ENCODE peak calls at places on chromosomes 7 and 10, in ten cellular contexts. N is fibroblast of mammary gland; D is colonic mucosa; I is adrenal gland; J is tibial artery; W is astrocyte; S is CD8-positive, alpha-beta T cell; A is cardiac muscle cell; F is body of pancreas; Y is foreskin fibroblast. V is an unnamed sample.

GRCh38 chr10:60495357-60495756 is 105.7 kb upstream of the ANK3 start:
- DNase-seq in N (peak), D (no peak), I (no peak), J (no peak), W (peak), S (no peak), A (no peak), F (no peak), Y (no peak), V (no peak)

GRCh38 chr7:19663816-19664531 is 44.9 kb downstream of the POLR1F start:
- DNase-seq in N (no peak), D (no peak), I (no peak), J (no peak), W (no peak), S (no peak), A (no peak), F (no peak), Y (no peak), V (no peak)

GRCh38 chr10:111281516-111281915 is 204.7 kb downstream of the ADRA2A start:
- DNase-seq in N (peak), D (no peak), I (no peak), J (no peak), W (no peak), S (no peak), A (peak), F (no peak), Y (no peak), V (no peak)

GRCh38 chr10:35875281-35875680 is 233.2 kb upstream of the FZD8 start:
- DNase-seq in N (no peak), D (no peak), I (no peak), J (no peak), W (peak), S (no peak), A (peak), F (no peak), Y (no peak), V (no peak)

GRCh38 chr10:79246209-79246581 is 101.1 kb upstream of the PPIF start:
- DNase-seq in N (peak), D (no peak), I (peak), J (peak), W (no peak), S (no peak), A (no peak), F (peak), Y (no peak), V (no peak)

GRCh38 chr10:124306922-124307371 is 111.8 kb downstream of the OAT start:
- DNase-seq in N (peak), D (no peak), I (no peak), J (no peak), W (peak), S (no peak), A (no peak), F (no peak), Y (peak), V (no peak)

GRCh38 chr7:49850921-49851613 is 77.6 kb downstream of the VWC2 start:
- DNase-seq in N (no peak), D (no peak), I (no peak), J (no peak), W (no peak), S (no peak), A (peak), F (no peak), Y (no peak), V (no peak)

GRCh38 chr7:4792537-4793126 is 17.2 kb downstream of the AP5Z1 start:
- DNase-seq in N (peak), D (peak), I (peak), J (no peak), W (no peak), S (no peak), A (peak), F (no peak), Y (peak), V (no peak)

GRCh38 chr7:84261509-84261908 is 66.9 kb upstream of the SEMA3A start:
- DNase-seq in N (no peak), D (no peak), I (no peak), J (no peak), W (no peak), S (no peak), A (no peak), F (no peak), Y (no peak), V (no peak)

GRCh38 chr7:23468721-23469149 is 1.6 kb downstream of the IGF2BP3 start:
- DNase-seq in N (no peak), D (no peak), I (no peak), J (no peak), W (no peak), S (no peak), A (peak), F (no peak), Y (no peak), V (no peak)

GRCh38 chr10:84685047-84685660 is 356.8 kb downstream of the CCSER2 start:
- DNase-seq in N (no peak), D (no peak), I (no peak), J (no peak), W (no peak), S (no peak), A (no peak), F (no peak), Y (no peak), V (no peak)

GRCh38 chr10:73768881-73769280 is 13.0 kb upstream of the CHCHD1 start:
- DNase-seq in N (no peak), D (no peak), I (no peak), J (no peak), W (no peak), S (peak), A (no peak), F (no peak), Y (no peak), V (no peak)

GRCh38 chr7:44288381-44288685 is 37.1 kb downstream of the CAMK2B start:
- DNase-seq in N (no peak), D (no peak), I (peak), J (peak), W (no peak), S (no peak), A (no peak), F (peak), Y (no peak), V (no peak)

GRCh38 chr7:107230334-107230733 is 61.5 kb downstream of the HBP1 start:
- DNase-seq in N (peak), D (no peak), I (no peak), J (no peak), W (peak), S (no peak), A (no peak), F (no peak), Y (no peak), V (no peak)

GRCh38 chr7:25954395-25954794 is 197.6 kb upstream of the NFE2L3 start:
- DNase-seq in N (no peak), D (no peak), I (no peak), J (no peak), W (no peak), S (no peak), A (no peak), F (no peak), Y (no peak), V (peak)

GRCh38 chr7:92781117-92781720 is 55.2 kb downstream of the CDK6 start:
- DNase-seq in N (peak), D (no peak), I (no peak), J (no peak), W (no peak), S (no peak), A (no peak), F (no peak), Y (no peak), V (no peak)

GRCh38 chr10:114173680-114174461 is at the start of gene CCDC186:
- DNase-seq in N (peak), D (peak), I (peak), J (peak), W (peak), S (peak), A (peak), F (peak), Y (peak), V (peak)

GRCh38 chr10:117710181-117710798 is 167.7 kb downstream of the EMX2 start:
- DNase-seq in N (no peak), D (no peak), I (no peak), J (no peak), W (no peak), S (no peak), A (no peak), F (no peak), Y (no peak), V (no peak)

GRCh38 chr7:75758491-75758890 is 13.5 kb downstream of the CCL26 start:
- DNase-seq in N (no peak), D (no peak), I (no peak), J (no peak), W (no peak), S (no peak), A (no peak), F (no peak), Y (no peak), V (no peak)

GRCh38 chr7:74481458-74482324 is 28.0 kb downstream of the GTF2IRD1 start:
- DNase-seq in N (peak), D (no peak), I (no peak), J (no peak), W (no peak), S (no peak), A (no peak), F (no peak), Y (no peak), V (no peak)

GRCh38 chr10:49009231-49009979 is 69.8 kb upstream of the LRRC18 start:
- DNase-seq in N (no peak), D (no peak), I (no peak), J (no peak), W (no peak), S (no peak), A (no peak), F (no peak), Y (no peak), V (no peak)

GRCh38 chr10:46268076-46268881 is 18.5 kb upstream of the ANTXRL start:
- DNase-seq in N (no peak), D (peak), I (no peak), J (no peak), W (no peak), S (peak), A (no peak), F (no peak), Y (no peak), V (no peak)

GRCh38 chr10:25557136-25557535 is 376.9 kb upstream of the MYO3A start:
- DNase-seq in N (no peak), D (no peak), I (no peak), J (no peak), W (peak), S (no peak), A (no peak), F (no peak), Y (no peak), V (no peak)

GRCh38 chr7:99837649-99838361 is 10.0 kb downstream of the CYP3A43 start:
- DNase-seq in N (peak), D (peak), I (no peak), J (no peak), W (no peak), S (no peak), A (no peak), F (no peak), Y (no peak), V (no peak)

GRCh38 chr10:58712982-58713381 is 200.3 kb downstream of the BICC1 start:
- DNase-seq in N (no peak), D (no peak), I (no peak), J (no peak), W (no peak), S (no peak), A (no peak), F (no peak), Y (no peak), V (no peak)

GRCh38 chr10:48467669-48468068 is 137.2 kb downstream of the ARHGAP22 start:
- DNase-seq in N (no peak), D (peak), I (no peak), J (no peak), W (no peak), S (no peak), A (no peak), F (no peak), Y (no peak), V (no peak)

GRCh38 chr7:96664793-96665192 is 44.9 kb downstream of the SEM1 start:
- DNase-seq in N (no peak), D (no peak), I (no peak), J (no peak), W (no peak), S (no peak), A (no peak), F (no peak), Y (no peak), V (no peak)

GRCh38 chr10:20059084-20059835 is 243.0 kb downstream of the PLXDC2 start:
- DNase-seq in N (peak), D (no peak), I (no peak), J (no peak), W (peak), S (no peak), A (no peak), F (no peak), Y (no peak), V (no peak)

GRCh38 chr7:95476904-95477594 is 8.7 kb upstream of the ASB4 start:
- DNase-seq in N (peak), D (peak), I (peak), J (peak), W (peak), S (peak), A (peak), F (peak), Y (peak), V (peak)

GRCh38 chr10:686155-686931 is 3.1 kb downstream of the DIP2C start:
- DNase-seq in N (no peak), D (no peak), I (no peak), J (no peak), W (no peak), S (no peak), A (no peak), F (no peak), Y (no peak), V (no peak)

GRCh38 chr7:6023974-6024435 is 7.2 kb upstream of the ANKRD61 start:
- DNase-seq in N (no peak), D (peak), I (no peak), J (no peak), W (no peak), S (no peak), A (no peak), F (no peak), Y (no peak), V (no peak)

GRCh38 chr10:69807696-69808095 is 6.0 kb downstream of the COL13A1 start:
- DNase-seq in N (peak), D (no peak), I (no peak), J (no peak), W (peak), S (no peak), A (no peak), F (no peak), Y (no peak), V (no peak)

GRCh38 chr7:11341285-11341944 is 367.7 kb downstream of the PHF14 start:
- DNase-seq in N (peak), D (no peak), I (no peak), J (no peak), W (no peak), S (no peak), A (peak), F (peak), Y (no peak), V (no peak)

GRCh38 chr7:83001362-83002040 is 161.2 kb downstream of the PCLO start:
- DNase-seq in N (no peak), D (no peak), I (no peak), J (no peak), W (peak), S (no peak), A (no peak), F (no peak), Y (peak), V (no peak)

GRCh38 chr7:70776627-70777101 is 355.3 kb upstream of the GALNT17 start:
- DNase-seq in N (peak), D (no peak), I (no peak), J (no peak), W (peak), S (no peak), A (no peak), F (no peak), Y (peak), V (no peak)

GRCh38 chr10:71848325-71849277 is 2.5 kb downstream of the PSAP start:
- DNase-seq in N (peak), D (no peak), I (no peak), J (no peak), W (peak), S (no peak), A (no peak), F (no peak), Y (no peak), V (no peak)
- H3K4me3 ChIP-seq in N (no peak), D (no peak), I (no peak), J (no peak), W (peak), S (no peak), A (no peak), F (no peak), Y (no peak), V (no peak)

GRCh38 chr10:3866347-3866746 is 81.3 kb upstream of the KLF6 start:
- DNase-seq in N (no peak), D (peak), I (no peak), J (no peak), W (no peak), S (no peak), A (no peak), F (no peak), Y (no peak), V (no peak)
- H3K4me3 ChIP-seq in N (no peak), D (no peak), I (no peak), J (no peak), W (no peak), S (no peak), A (no peak), F (no peak), Y (no peak), V (no peak)

GRCh38 chr10:128001886-128002285 is 95.0 kb downstream of the PTPRE start:
- DNase-seq in N (no peak), D (no peak), I (no peak), J (no peak), W (no peak), S (no peak), A (no peak), F (no peak), Y (no peak), V (no peak)
- H3K4me3 ChIP-seq in N (no peak), D (no peak), I (no peak), J (no peak), W (no peak), S (no peak), A (no peak), F (no peak), Y (no peak), V (no peak)

DNA sequence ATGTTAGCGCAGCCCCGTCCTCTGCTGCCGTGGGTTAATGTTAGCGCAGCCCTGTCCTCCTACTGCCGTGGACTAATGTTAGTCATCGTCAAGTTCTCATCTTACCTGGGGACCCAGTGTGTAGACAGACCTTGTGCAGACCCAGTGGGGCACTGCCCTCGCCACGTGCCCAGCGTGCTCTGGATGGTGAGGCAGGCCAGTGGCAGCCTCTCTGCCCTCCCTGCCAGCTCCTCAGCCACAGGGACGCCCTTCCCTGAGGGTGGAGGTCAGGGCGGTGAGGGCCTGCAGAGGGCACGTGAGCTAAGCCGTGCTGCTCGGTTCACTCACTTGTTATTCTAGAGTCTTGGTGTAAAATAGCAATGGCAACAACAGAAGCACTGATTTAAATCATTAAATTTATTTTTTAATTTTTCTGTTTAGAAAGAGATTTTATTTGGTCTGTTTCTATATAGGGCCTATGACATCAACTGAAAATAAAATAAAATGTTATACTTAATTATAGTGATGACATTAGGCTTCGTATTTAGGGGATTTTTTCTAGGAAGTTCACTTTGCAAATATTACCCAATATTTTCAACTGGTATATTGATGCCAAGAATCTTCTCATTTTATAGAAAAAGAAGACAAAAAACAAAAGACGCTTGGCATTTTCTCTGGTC is 48.4 kb downstream of the NKX6-2 start:
- DNase-seq in N (no peak), D (no peak), I (no peak), J (no peak), W (no peak), S (no peak), A (no peak), F (no peak), Y (no peak), V (no peak)
- H3K4me3 ChIP-seq in N (no peak), D (no peak), I (no peak), J (no peak), W (no peak), S (no peak), A (no peak), F (no peak), Y (no peak), V (no peak)